ENCODE peak calls at places on chromosomes 12 and 14, in five cellular contexts. M, I, R, J and Z are unnamed samples.

GRCh38 chr14:47277703-47278102 is 397.7 kb downstream of the MDGA2 start:
- DNase-seq in M (no peak), I (peak), R (no peak), J (no peak), Z (no peak)

GRCh38 chr14:64779472-64779871 is 75.2 kb downstream of the PLEKHG3 start:
- DNase-seq in M (no peak), R (no peak), J (peak), I (no peak), Z (no peak)

GRCh38 chr12:64088431-64089349 is 133.4 kb downstream of the KICS2 start:
- DNase-seq in R (peak), I (peak), M (no peak), J (peak), Z (peak)

GRCh38 chr12:12265571-12266388 is 1.1 kb downstream of the LRP6 start:
- DNase-seq in J (no peak), R (peak), M (no peak), I (peak), Z (no peak)

GRCh38 chr12:61647566-61647965 is 612.6 kb upstream of the USP15 start:
- DNase-seq in I (no peak), M (no peak), R (no peak), J (no peak), Z (no peak)

GRCh38 chr14:92040431-92041040 is 677 bp upstream of the TRIP11 start:
- DNase-seq in J (no peak), M (no peak), R (peak), I (peak), Z (peak)

GRCh38 chr12:71556881-71557280 is 106.8 kb downstream of the ZFC3H1 start:
- DNase-seq in I (peak), R (peak), M (no peak), J (no peak), Z (peak)

GRCh38 chr12:114320101-114320500 is 85.8 kb downstream of the TBX5 start:
- DNase-seq in R (no peak), I (no peak), M (no peak), J (no peak), Z (no peak)

GRCh38 chr14:78022059-78022458 is 148.1 kb upstream of the NRXN3 start:
- DNase-seq in R (peak), M (peak), J (peak), I (peak), Z (no peak)

GRCh38 chr12:57744194-57744776 is 554 bp upstream of the TSPAN31 start:
- DNase-seq in I (no peak), J (peak), M (peak), R (peak), Z (peak)

GRCh38 chr12:4909397-4909733 is 340 bp upstream of the KCNA1 start:
- DNase-seq in M (no peak), J (no peak), R (no peak), I (no peak), Z (no peak)

GRCh38 chr12:76898472-76898871 is 19.7 kb upstream of the CSRP2 start:
- DNase-seq in I (no peak), R (no peak), J (no peak), M (no peak), Z (no peak)

GRCh38 chr14:96198430-96199133 is 6.1 kb upstream of the BDKRB2 start:
- DNase-seq in M (peak), J (no peak), I (peak), R (no peak), Z (no peak)

GRCh38 chr12:52921488-52922165 is 16.8 kb upstream of the KRT8 start:
- DNase-seq in I (no peak), R (no peak), M (no peak), J (no peak), Z (no peak)

GRCh38 chr12:62372134-62372533 is 94.5 kb upstream of the MON2 start:
- DNase-seq in M (no peak), I (no peak), R (no peak), J (no peak), Z (no peak)

GRCh38 chr12:113418213-113418879 is 3.8 kb upstream of the SDSL start:
- DNase-seq in M (peak), J (no peak), I (no peak), R (peak), Z (no peak)

GRCh38 chr12:112380663-112381420 is 1.4 kb downstream of the HECTD4 start:
- DNase-seq in I (no peak), R (no peak), J (no peak), M (no peak), Z (no peak)

GRCh38 chr12:31238764-31239387 is 87.1 kb downstream of the SINHCAF start:
- DNase-seq in M (no peak), I (peak), R (peak), J (peak), Z (no peak)

GRCh38 chr12:22254450-22254849 is 80.1 kb downstream of the ST8SIA1 start:
- DNase-seq in R (no peak), I (no peak), M (no peak), J (no peak), Z (no peak)

GRCh38 chr14:94386085-94387031 is 2.0 kb downstream of the SERPINA1 start:
- DNase-seq in M (no peak), I (no peak), R (no peak), J (no peak), Z (no peak)

GRCh38 chr12:18706798-18707197 is 31.0 kb downstream of the PLCZ1 start:
- DNase-seq in M (no peak), J (no peak), I (no peak), R (no peak), Z (no peak)

GRCh38 chr12:97276198-97276580 is 186.4 kb upstream of the RMST start:
- DNase-seq in I (no peak), J (no peak), M (no peak), R (no peak), Z (no peak)

GRCh38 chr12:119989619-119990381 is 764 bp downstream of the BICDL1 start:
- DNase-seq in I (peak), M (peak), R (peak), J (peak), Z (peak)

GRCh38 chr14:104732931-104733681 is 9.1 kb downstream of the ADSS1 start:
- DNase-seq in M (no peak), R (no peak), J (no peak), I (no peak), Z (no peak)

GRCh38 chr12:123061806-123062205 is 81.3 kb downstream of the ARL6IP4 start:
- DNase-seq in J (no peak), M (no peak), R (no peak), I (no peak), Z (no peak)

GRCh38 chr14:37179896-37180502 is 7.6 kb upstream of the SLC25A21 start:
- DNase-seq in M (no peak), I (no peak), R (peak), J (no peak), Z (no peak)

GRCh38 chr12:128657378-128657777 is 166.4 kb downstream of the SLC15A4 start:
- DNase-seq in J (no peak), I (no peak), R (no peak), M (no peak), Z (no peak)
- H3K4me3 ChIP-seq in J (no peak), I (no peak), R (no peak), M (no peak), Z (no peak)

GRCh38 chr14:20610002-20610765 is 19.0 kb upstream of the RNASE12 start:
- DNase-seq in M (peak), R (peak), I (peak), J (peak), Z (no peak)

GRCh38 chr14:20607617-20608016 is 16.4 kb upstream of the RNASE12 start:
- DNase-seq in M (no peak), J (no peak), I (no peak), R (no peak), Z (no peak)

GRCh38 chr14:20606902-20607242 is 15.7 kb upstream of the RNASE12 start:
- DNase-seq in J (no peak), I (no peak), R (no peak), M (no peak), Z (no peak)

GRCh38 chr14:20609215-20610001 is 18.2 kb upstream of the RNASE12 start:
- DNase-seq in M (peak), R (peak), I (peak), J (peak), Z (no peak)

GRCh38 chr14:20608383-20609095 is 17.4 kb upstream of the RNASE12 start:
- DNase-seq in J (no peak), M (no peak), I (no peak), R (no peak), Z (no peak)
- H3K4me3 ChIP-seq in J (no peak), M (no peak), I (no peak), R (no peak), Z (no peak)

GRCh38 chr12:122006186-122006926 is 15.3 kb upstream of the BCL7A start:
- DNase-seq in I (no peak), J (no peak), R (no peak), M (peak), Z (no peak)
- H3K4me3 ChIP-seq in I (no peak), J (no peak), R (no peak), M (no peak), Z (no peak)

DNA sequence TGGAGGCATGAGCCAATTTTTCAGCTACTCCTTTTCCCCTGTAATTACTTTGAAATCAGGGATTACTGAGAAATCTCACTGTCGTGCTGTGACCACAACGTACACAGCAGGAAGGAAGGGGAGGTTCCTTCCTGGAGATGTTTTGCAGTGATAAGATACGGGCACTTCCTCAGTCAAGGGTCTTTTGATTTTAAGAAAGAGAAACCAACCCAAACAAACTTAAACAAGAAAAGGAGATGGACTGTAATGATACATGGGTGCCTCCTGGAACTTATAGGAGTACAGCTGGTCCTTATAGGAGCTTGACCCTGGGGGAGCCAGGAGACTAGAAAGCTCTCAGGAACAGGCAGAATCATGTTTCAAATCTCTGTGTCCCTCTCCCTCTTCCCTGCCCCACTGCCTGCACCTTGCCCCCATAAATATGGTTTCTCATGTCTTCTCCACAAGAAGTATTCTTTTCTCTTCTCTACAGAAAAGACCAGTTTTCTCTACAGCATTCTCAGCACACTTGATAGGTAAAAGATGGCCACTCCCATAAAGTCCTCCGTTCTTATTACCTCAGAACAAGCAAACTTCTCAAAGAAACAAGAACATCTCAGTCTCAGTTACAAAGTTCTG is 281.1 kb upstream of the AMIGO2 start:
- DNase-seq in R (no peak), J (no peak), M (no peak), I (no peak), Z (no peak)
- H3K4me3 ChIP-seq in R (no peak), J (no peak), M (peak), I (no peak), Z (no peak)

GRCh38 chr12:164207-164606 is 49.8 kb downstream of the SLC6A12 start:
- DNase-seq in M (no peak), I (no peak), R (no peak), J (no peak), Z (no peak)

GRCh38 chr12:160858-161257 is 53.1 kb downstream of the SLC6A12 start:
- DNase-seq in J (no peak), I (no peak), R (no peak), M (no peak), Z (no peak)

GRCh38 chr12:161823-162222 is 52.1 kb downstream of the SLC6A12 start:
- DNase-seq in R (no peak), I (no peak), M (no peak), J (no peak), Z (no peak)

GRCh38 chr12:163406-163986 is 50.5 kb downstream of the SLC6A12 start:
- DNase-seq in M (no peak), I (no peak), J (no peak), R (no peak), Z (no peak)

GRCh38 chr12:162467-163307 is 51.3 kb downstream of the SLC6A12 start:
- DNase-seq in M (no peak), J (no peak), R (no peak), I (no peak), Z (no peak)
- H3K4me3 ChIP-seq in M (no peak), J (no peak), R (no peak), I (no peak), Z (no peak)

GRCh38 chr12:75863475-75863874 is 168.1 kb downstream of the PHLDA1 start:
- DNase-seq in I (no peak), R (peak), M (no peak), J (no peak), Z (no peak)
- H3K4me3 ChIP-seq in I (no peak), R (no peak), M (no peak), J (no peak), Z (no peak)